ENCODE peak calls at places on chromosomes 4 and X, in five cellular contexts. One of them, this sample, is unnamed.

GRCh38 chr4:40731792-40732245 is 17.9 kb upstream of the NSUN7 start:
- DNase-seq in tibial artery: peak; percentile 54
- DNase-seq in testis: peak; percentile 67
- DNase-seq in GM06990: no peak
- DNase-seq in fibroblast of lung: no peak
- DNase-seq in this sample: no peak

GRCh38 chr4:74374561-74375327 is 9.8 kb downstream of the EREG start:
- DNase-seq in tibial artery: no peak
- DNase-seq in testis: no peak
- DNase-seq in GM06990: no peak
- DNase-seq in fibroblast of lung: peak; percentile 87
- DNase-seq in this sample: peak; percentile 91

GRCh38 chr4:119559044-119559647 is 69.5 kb downstream of the PDE5A start:
- DNase-seq in tibial artery: no peak
- DNase-seq in testis: no peak
- DNase-seq in GM06990: no peak
- DNase-seq in fibroblast of lung: peak; percentile 58
- DNase-seq in this sample: no peak

GRCh38 chrX:22399793-22400192 is 127.1 kb downstream of the CBLL2 start:
- DNase-seq in tibial artery: no peak
- DNase-seq in testis: no peak
- DNase-seq in GM06990: no peak
- DNase-seq in fibroblast of lung: peak; percentile 58
- DNase-seq in this sample: peak; percentile 69

GRCh38 chrX:55754861-55755294 is 37.3 kb downstream of the RRAGB start:
- DNase-seq in tibial artery: no peak
- DNase-seq in testis: no peak
- DNase-seq in GM06990: peak; percentile 15
- DNase-seq in fibroblast of lung: no peak
- DNase-seq in this sample: no peak

GRCh38 chrX:40273356-40274050 is 175.7 kb upstream of the BCOR start:
- DNase-seq in tibial artery: peak; percentile 49
- DNase-seq in testis: no peak
- DNase-seq in GM06990: no peak
- DNase-seq in fibroblast of lung: peak; percentile 50
- DNase-seq in this sample: no peak

GRCh38 chrX:63747331-63747730 is 37.7 kb downstream of the ARHGEF9 start:
- DNase-seq in tibial artery: no peak
- DNase-seq in testis: no peak
- DNase-seq in GM06990: no peak
- DNase-seq in fibroblast of lung: peak; percentile 74
- DNase-seq in this sample: peak; percentile 2

GRCh38 chr4:37641352-37641751 is 44.8 kb downstream of the RELL1 start:
- DNase-seq in tibial artery: no peak
- DNase-seq in testis: no peak
- DNase-seq in GM06990: no peak
- DNase-seq in fibroblast of lung: no peak
- DNase-seq in this sample: no peak

GRCh38 chr4:6324999-6325790 is 55.5 kb downstream of the WFS1 start:
- DNase-seq in tibial artery: no peak
- DNase-seq in testis: no peak
- DNase-seq in GM06990: no peak
- DNase-seq in fibroblast of lung: peak; percentile 48
- DNase-seq in this sample: peak; percentile 52

GRCh38 chr4:122963222-122963621 is 40.8 kb upstream of the NUDT6 start:
- DNase-seq in tibial artery: no peak
- DNase-seq in testis: no peak
- DNase-seq in GM06990: no peak
- DNase-seq in fibroblast of lung: peak; percentile 33
- DNase-seq in this sample: peak; percentile 2

GRCh38 chrX:27276751-27277150 is 186.4 kb downstream of the PPP4R3C start:
- DNase-seq in tibial artery: no peak
- DNase-seq in testis: no peak
- DNase-seq in GM06990: no peak
- DNase-seq in fibroblast of lung: no peak
- DNase-seq in this sample: no peak

GRCh38 chr4:2935762-2936743 is 27.2 kb downstream of the NOP14 start:
- DNase-seq in tibial artery: peak; percentile 18
- DNase-seq in testis: peak; percentile 11
- DNase-seq in GM06990: peak; percentile 36
- DNase-seq in fibroblast of lung: peak; percentile 82
- DNase-seq in this sample: peak; percentile 71

GRCh38 chrX:39897741-39898097 is 200.0 kb downstream of the BCOR start:
- DNase-seq in tibial artery: no peak
- DNase-seq in testis: no peak
- DNase-seq in GM06990: no peak
- DNase-seq in fibroblast of lung: no peak
- DNase-seq in this sample: no peak

GRCh38 chr4:153792007-153792892 is 3.4 kb upstream of the SFRP2 start:
- DNase-seq in tibial artery: peak; percentile 62
- DNase-seq in testis: peak; percentile 88
- DNase-seq in GM06990: peak; percentile 23
- DNase-seq in fibroblast of lung: peak; percentile 22
- DNase-seq in this sample: peak; percentile 2

GRCh38 chr4:105057370-105058096 is 89.1 kb upstream of the TET2 start:
- DNase-seq in tibial artery: no peak
- DNase-seq in testis: no peak
- DNase-seq in GM06990: peak; percentile 47
- DNase-seq in fibroblast of lung: no peak
- DNase-seq in this sample: no peak

GRCh38 chr4:102321260-102321991 is 23.9 kb downstream of the SLC39A8 start:
- DNase-seq in tibial artery: no peak
- DNase-seq in testis: no peak
- DNase-seq in GM06990: peak; percentile 13
- DNase-seq in fibroblast of lung: peak; percentile 21
- DNase-seq in this sample: no peak

GRCh38 chr4:96312049-96312685 is 472.3 kb downstream of the PDHA2 start:
- DNase-seq in tibial artery: no peak
- DNase-seq in testis: no peak
- DNase-seq in GM06990: no peak
- DNase-seq in fibroblast of lung: no peak
- DNase-seq in this sample: no peak

GRCh38 chr4:26048378-26048882 is 134.4 kb downstream of the SMIM20 start:
- DNase-seq in tibial artery: peak; percentile 81
- DNase-seq in testis: peak; percentile 62
- DNase-seq in GM06990: no peak
- DNase-seq in fibroblast of lung: peak; percentile 92
- DNase-seq in this sample: no peak

GRCh38 chr4:75708218-75708691 is 16.1 kb upstream of the USO1 start:
- DNase-seq in tibial artery: no peak
- DNase-seq in testis: no peak
- DNase-seq in GM06990: peak; percentile 20
- DNase-seq in fibroblast of lung: no peak
- DNase-seq in this sample: no peak
- TF ChIP-seq CTCF in tibial artery: no peak
- TF ChIP-seq CTCF in testis: no peak
- TF ChIP-seq CTCF in GM06990: peak; percentile 50
- TF ChIP-seq CTCF in fibroblast of lung: peak; percentile 40
- TF ChIP-seq CTCF in this sample: peak; percentile 10

GRCh38 chr4:134388351-134388750 is 186.8 kb upstream of the PABPC4L start:
- DNase-seq in tibial artery: no peak
- DNase-seq in testis: no peak
- DNase-seq in GM06990: no peak
- DNase-seq in fibroblast of lung: no peak
- DNase-seq in this sample: no peak
- TF ChIP-seq CTCF in tibial artery: no peak
- TF ChIP-seq CTCF in testis: no peak
- TF ChIP-seq CTCF in GM06990: no peak
- TF ChIP-seq CTCF in fibroblast of lung: no peak
- TF ChIP-seq CTCF in this sample: no peak

GRCh38 chr4:108758498-108758897 is 4.4 kb downstream of the ETNPPL start:
- DNase-seq in tibial artery: no peak
- DNase-seq in testis: no peak
- DNase-seq in GM06990: no peak
- DNase-seq in fibroblast of lung: no peak
- DNase-seq in this sample: no peak

GRCh38 chr4:108766058-108766457 is 3.2 kb upstream of the ETNPPL start:
- DNase-seq in tibial artery: no peak
- DNase-seq in testis: no peak
- DNase-seq in GM06990: no peak
- DNase-seq in fibroblast of lung: no peak
- DNase-seq in this sample: no peak

GRCh38 chr4:108763226-108763593 is 357 bp upstream of the ETNPPL start:
- DNase-seq in tibial artery: no peak
- DNase-seq in testis: no peak
- DNase-seq in GM06990: no peak
- DNase-seq in fibroblast of lung: no peak
- DNase-seq in this sample: no peak

GRCh38 chr4:108763981-108764380 is 1.1 kb upstream of the ETNPPL start:
- DNase-seq in tibial artery: no peak
- DNase-seq in testis: no peak
- DNase-seq in GM06990: no peak
- DNase-seq in fibroblast of lung: no peak
- DNase-seq in this sample: no peak

DNA sequence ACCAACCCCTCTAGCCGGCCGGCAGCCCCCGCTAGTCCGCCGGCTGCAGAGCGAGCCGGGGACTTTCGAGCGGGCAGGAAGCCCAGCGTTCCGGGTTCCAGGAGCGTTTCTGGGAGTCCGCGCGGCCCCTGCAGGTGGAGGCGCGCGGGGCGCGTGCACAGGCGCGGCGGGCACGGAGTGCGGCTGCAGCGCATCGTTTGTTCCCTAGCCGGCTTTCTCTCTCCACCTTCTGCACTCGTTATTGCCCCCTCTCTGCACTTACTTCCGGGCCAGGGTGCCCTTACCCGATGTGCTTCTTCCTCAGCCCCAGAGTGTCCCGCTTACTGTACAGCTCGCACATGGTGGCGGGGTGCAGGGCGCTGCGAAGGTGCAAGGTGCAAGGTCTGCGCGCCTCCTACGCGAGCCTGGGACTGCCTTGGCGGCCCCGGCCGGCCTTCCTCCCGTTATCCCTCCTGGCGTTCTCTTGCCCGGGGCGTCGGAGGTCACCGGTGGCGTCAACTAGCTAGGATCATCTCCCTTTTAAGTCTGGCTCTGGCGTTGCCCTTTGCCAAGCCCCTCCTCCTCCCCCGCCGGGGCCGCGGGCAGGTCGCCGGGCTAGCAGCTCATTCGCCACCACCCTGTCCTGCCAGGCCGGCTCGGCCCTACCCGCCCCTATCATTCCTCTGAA is at the start of gene ETNPPL:
- DNase-seq in tibial artery: no peak
- DNase-seq in testis: peak; percentile 27
- DNase-seq in GM06990: peak; percentile 15
- DNase-seq in fibroblast of lung: peak; percentile 21
- DNase-seq in this sample: no peak
- TF ChIP-seq CTCF in tibial artery: no peak
- TF ChIP-seq CTCF in testis: no peak
- TF ChIP-seq CTCF in GM06990: no peak
- TF ChIP-seq CTCF in fibroblast of lung: no peak
- TF ChIP-seq CTCF in this sample: no peak

DNA sequence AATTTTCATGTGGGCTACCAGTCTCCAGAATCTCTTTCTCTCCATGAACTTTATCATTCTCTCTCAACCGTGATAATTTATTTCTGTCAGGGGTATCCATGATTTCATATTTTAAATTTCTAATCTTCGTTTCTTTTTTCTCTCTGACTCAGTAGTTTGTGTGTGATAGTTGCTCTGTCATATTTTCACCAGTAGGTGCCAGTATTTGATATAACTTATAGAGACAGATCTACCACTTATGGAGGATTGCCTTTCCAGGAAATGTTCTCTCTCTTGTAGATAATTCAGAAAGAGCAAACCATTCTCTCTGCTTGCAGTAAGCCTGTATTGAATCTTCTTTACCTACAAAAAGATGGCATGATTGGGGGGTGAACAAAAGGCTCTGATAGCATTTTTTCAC is 79.3 kb upstream of the DYNLT3 start:
- DNase-seq in tibial artery: no peak
- DNase-seq in testis: no peak
- DNase-seq in GM06990: no peak
- DNase-seq in fibroblast of lung: peak; percentile 37
- DNase-seq in this sample: no peak
- TF ChIP-seq CTCF in tibial artery: peak; percentile 42
- TF ChIP-seq CTCF in testis: peak; percentile 35
- TF ChIP-seq CTCF in GM06990: peak; percentile 50
- TF ChIP-seq CTCF in fibroblast of lung: no peak
- TF ChIP-seq CTCF in this sample: no peak

GRCh38 chrX:7132335-7133035 is 15.0 kb upstream of the STS start:
- DNase-seq in tibial artery: no peak
- DNase-seq in testis: peak; percentile 46
- DNase-seq in GM06990: no peak
- DNase-seq in fibroblast of lung: peak; percentile 79
- DNase-seq in this sample: peak; percentile 89
- TF ChIP-seq CTCF in tibial artery: no peak
- TF ChIP-seq CTCF in testis: no peak
- TF ChIP-seq CTCF in GM06990: peak; percentile 63
- TF ChIP-seq CTCF in fibroblast of lung: peak; percentile 29
- TF ChIP-seq CTCF in this sample: peak; percentile 82

GRCh38 chrX:29229802-29230201 is 642.6 kb downstream of the IL1RAPL1 start:
- DNase-seq in tibial artery: no peak
- DNase-seq in testis: no peak
- DNase-seq in GM06990: no peak
- DNase-seq in fibroblast of lung: peak; percentile 61
- DNase-seq in this sample: no peak

GRCh38 chrX:29233592-29234179 is 646.4 kb downstream of the IL1RAPL1 start:
- DNase-seq in tibial artery: no peak
- DNase-seq in testis: no peak
- DNase-seq in GM06990: no peak
- DNase-seq in fibroblast of lung: no peak
- DNase-seq in this sample: no peak

GRCh38 chrX:29231800-29232199 is 644.6 kb downstream of the IL1RAPL1 start:
- DNase-seq in tibial artery: no peak
- DNase-seq in testis: no peak
- DNase-seq in GM06990: no peak
- DNase-seq in fibroblast of lung: no peak
- DNase-seq in this sample: no peak
- TF ChIP-seq CTCF in tibial artery: no peak
- TF ChIP-seq CTCF in testis: no peak
- TF ChIP-seq CTCF in GM06990: peak; percentile 29
- TF ChIP-seq CTCF in fibroblast of lung: peak; percentile 12
- TF ChIP-seq CTCF in this sample: no peak

GRCh38 chrX:154490021-154490413 is 412 bp downstream of the SLC10A3 start:
- DNase-seq in tibial artery: no peak
- DNase-seq in testis: peak; percentile 20
- DNase-seq in GM06990: no peak
- DNase-seq in fibroblast of lung: peak; percentile 49
- DNase-seq in this sample: peak; percentile 1

GRCh38 chrX:154487518-154488290 is 1.3 kb upstream of the UBL4A start:
- DNase-seq in tibial artery: no peak
- DNase-seq in testis: no peak
- DNase-seq in GM06990: no peak
- DNase-seq in fibroblast of lung: no peak
- DNase-seq in this sample: no peak

GRCh38 chrX:154489182-154489581 is 1.2 kb downstream of the SLC10A3 start:
- DNase-seq in tibial artery: no peak
- DNase-seq in testis: no peak
- DNase-seq in GM06990: no peak
- DNase-seq in fibroblast of lung: no peak
- DNase-seq in this sample: no peak

GRCh38 chrX:154488336-154489075 is 1.9 kb downstream of the SLC10A3 start:
- DNase-seq in tibial artery: no peak
- DNase-seq in testis: no peak
- DNase-seq in GM06990: no peak
- DNase-seq in fibroblast of lung: no peak
- DNase-seq in this sample: no peak

GRCh38 chrX:154490414-154491083 is at the start of gene SLC10A3:
- DNase-seq in tibial artery: peak; percentile 90
- DNase-seq in testis: peak; percentile 92
- DNase-seq in GM06990: peak; percentile 97
- DNase-seq in fibroblast of lung: peak; percentile 91
- DNase-seq in this sample: peak; percentile 60
- TF ChIP-seq CTCF in tibial artery: no peak
- TF ChIP-seq CTCF in testis: no peak
- TF ChIP-seq CTCF in GM06990: no peak
- TF ChIP-seq CTCF in fibroblast of lung: no peak
- TF ChIP-seq CTCF in this sample: no peak